ENCODE peak calls at places on chromosomes 16 and 17, in seven cellular contexts. I is fibroblast of mammary gland; G is AG04449; U is left ventricle myocardium inferior; W is CD8-positive, alpha-beta T cell; Y is cardiac muscle cell; T is mucosa of descending colon. D is an unnamed sample.

GRCh38 chr17:50056217-50056960 is 479 bp downstream of the ITGA3 start:
- DNase-seq in W (peak; percentile 47), Y (peak; percentile 86), G (no peak), I (peak; percentile 56), T (peak; percentile 80), U (peak; percentile 55), D (peak; percentile 74)

GRCh38 chr16:79598341-79599181 is 2.0 kb downstream of the MAF start:
- DNase-seq in G (no peak), Y (peak; percentile 80), I (peak; percentile 23), W (peak; percentile 3), U (peak; percentile 62), T (peak; percentile 54), D (peak; percentile 52)

GRCh38 chr16:83205896-83206295 is 579.1 kb downstream of the CDH13 start:
- DNase-seq in T (no peak), G (no peak), U (no peak), W (no peak), I (no peak), Y (no peak), D (peak; percentile 1)

GRCh38 chr16:31467151-31467550 is 4.8 kb upstream of the TGFB1I1 start:
- DNase-seq in G (no peak), W (no peak), U (no peak), T (no peak), I (peak; percentile 39), Y (no peak), D (no peak)

GRCh38 chr16:318628-319027 is 33.9 kb downstream of the AXIN1 start:
- DNase-seq in Y (peak; percentile 40), U (no peak), W (no peak), G (no peak), T (no peak), I (no peak), D (no peak)

GRCh38 chr16:16041196-16041892 is 91.9 kb downstream of the ABCC1 start:
- DNase-seq in G (no peak), T (no peak), Y (no peak), U (no peak), I (no peak), W (no peak), D (no peak)

GRCh38 chr16:25174285-25174684 is 42.5 kb upstream of the AQP8 start:
- DNase-seq in U (no peak), T (no peak), W (no peak), Y (no peak), G (no peak), I (no peak), D (no peak)

GRCh38 chr17:82246365-82247174 is 17.7 kb downstream of the SLC16A3 start:
- DNase-seq in I (peak; percentile 91), Y (no peak), U (no peak), T (no peak), W (no peak), G (no peak), D (peak; percentile 81)

GRCh38 chr16:28497861-28498599 is 3.6 kb downstream of the APOBR start:
- DNase-seq in Y (no peak), U (no peak), G (no peak), W (no peak), T (no peak), I (no peak), D (no peak)

GRCh38 chr17:82837586-82838320 is 2.1 kb downstream of the ZNF750 start:
- DNase-seq in G (no peak), W (no peak), Y (no peak), I (no peak), U (no peak), T (peak; percentile 68), D (no peak)

GRCh38 chr16:2981177-2981898 is 1.1 kb upstream of the PKMYT1 start:
- DNase-seq in W (no peak), T (no peak), U (no peak), Y (peak; percentile 27), I (no peak), G (no peak), D (no peak)

GRCh38 chr17:16328997-16329396 is 24.3 kb downstream of the CENPV start:
- DNase-seq in Y (no peak), G (no peak), W (no peak), I (peak; percentile 10), U (no peak), T (no peak), D (peak; percentile 33)

GRCh38 chr17:41322264-41322902 is 6.9 kb upstream of the KRTAP17-1 start:
- DNase-seq in U (no peak), G (peak; percentile 24), W (no peak), Y (peak; percentile 42), I (peak; percentile 79), T (no peak), D (peak; percentile 75)

GRCh38 chr17:38418069-38418692 is 10.1 kb upstream of the ARHGAP23 start:
- DNase-seq in W (no peak), I (no peak), U (no peak), G (no peak), T (no peak), Y (no peak), D (no peak)

GRCh38 chr16:24150282-24150681 is 105.9 kb upstream of the CACNG3 start:
- DNase-seq in U (no peak), G (no peak), I (no peak), W (no peak), Y (no peak), T (no peak), D (no peak)

GRCh38 chr16:72876981-72877373 is 171.0 kb downstream of the ZFHX3 start:
- DNase-seq in Y (no peak), U (no peak), T (no peak), I (no peak), W (no peak), G (no peak), D (peak; percentile 40)

GRCh38 chr17:59558953-59559352 is 6.5 kb upstream of the DHX40 start:
- DNase-seq in Y (peak; percentile 3), U (no peak), I (peak; percentile 28), W (no peak), T (no peak), G (no peak), D (peak; percentile 17)
- TF ChIP-seq CTCF in Y (peak; percentile 37), U (peak; percentile 29), I (peak; percentile 25), W (no peak), T (no peak), G (peak; percentile 19), D (peak; percentile 22)

DNA sequence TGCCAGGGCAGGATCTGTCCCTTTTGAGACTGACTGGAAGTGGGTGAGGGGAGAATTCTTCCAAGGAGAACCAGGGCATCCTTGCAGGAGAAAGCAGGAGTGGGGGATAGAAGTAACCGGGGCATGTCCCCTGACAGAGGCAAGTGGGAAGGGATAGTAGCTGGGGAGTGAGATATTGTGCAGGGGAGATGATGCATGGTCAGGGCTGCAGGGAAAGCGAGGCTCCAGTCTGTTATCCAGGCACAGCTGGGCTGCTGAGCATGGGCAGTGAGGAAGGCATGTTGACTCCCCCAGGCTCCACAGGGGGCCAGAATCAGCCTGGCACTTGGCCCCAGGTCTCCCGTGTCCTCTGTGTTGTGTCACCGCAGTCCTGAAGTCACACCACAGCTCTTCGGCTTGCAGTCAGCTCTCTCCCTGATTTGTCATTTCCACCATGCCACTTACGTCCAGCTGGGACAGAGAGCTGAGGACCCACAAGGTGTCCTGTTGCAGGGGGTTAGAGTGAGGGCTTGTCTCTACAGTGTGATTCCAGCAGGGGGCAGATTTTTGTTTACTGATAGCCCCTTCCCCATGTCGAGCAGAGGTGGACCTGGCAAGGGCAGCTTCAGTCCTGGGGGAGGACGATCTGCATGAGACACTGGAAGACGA is 40.9 kb downstream of the B9D1 start:
- DNase-seq in Y (peak; percentile 73), T (no peak), I (no peak), W (no peak), G (no peak), U (no peak), D (no peak)
- TF ChIP-seq CTCF in Y (peak; percentile 20), T (no peak), I (peak; percentile 21), W (no peak), G (no peak), U (peak; percentile 37), D (peak; percentile 21)

DNA sequence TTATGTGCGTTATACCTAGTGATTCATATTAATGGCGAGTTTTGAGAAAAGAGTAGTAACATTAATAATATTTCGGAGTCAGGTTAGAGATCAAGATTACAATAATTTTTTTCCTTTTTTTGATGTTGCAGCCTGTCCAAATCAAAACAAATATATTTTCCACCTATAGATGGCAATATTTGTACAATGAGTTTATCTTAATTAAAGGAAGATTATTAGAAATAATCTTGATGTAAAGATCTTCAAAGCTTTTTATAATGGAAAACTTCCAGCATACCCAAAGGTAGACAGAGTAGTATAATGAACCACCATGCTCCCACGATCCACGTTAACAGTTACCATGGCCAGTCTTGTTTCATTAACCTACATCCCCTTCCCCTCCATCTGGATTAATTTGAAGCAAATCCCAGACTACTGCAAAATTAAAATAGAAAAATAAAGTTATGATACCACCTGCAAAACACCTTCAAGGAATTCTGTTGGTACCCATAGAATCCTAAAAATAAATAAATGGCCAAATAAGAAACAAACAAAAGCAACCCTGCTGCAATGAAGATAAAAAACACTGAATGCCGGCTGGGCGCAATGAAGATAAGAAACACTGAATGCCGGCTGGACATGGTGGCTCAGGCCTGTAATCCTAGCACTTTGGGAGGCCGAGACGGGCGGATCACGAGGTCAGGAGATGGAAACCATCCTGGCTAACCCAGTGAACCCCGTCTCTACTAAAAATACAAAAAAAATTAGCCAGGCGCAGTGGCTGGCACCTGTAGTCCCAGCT is 46.5 kb upstream of the GINS3 start:
- DNase-seq in Y (no peak), G (no peak), T (no peak), I (peak; percentile 6), W (no peak), U (no peak), D (no peak)
- TF ChIP-seq CTCF in Y (peak; percentile 25), G (no peak), T (no peak), I (peak; percentile 25), W (no peak), U (peak; percentile 41), D (peak; percentile 8)

GRCh38 chr16:89922477-89922883 is 662 bp upstream of the TUBB3 start:
- DNase-seq in Y (peak; percentile 30), T (peak; percentile 66), I (peak; percentile 95), G (peak; percentile 62), W (no peak), U (peak; percentile 69), D (peak; percentile 97)

GRCh38 chr16:89921699-89922476 is 1.3 kb upstream of the TUBB3 start:
- DNase-seq in G (peak; percentile 71), W (no peak), U (peak; percentile 82), T (peak; percentile 61), Y (peak; percentile 50), I (peak; percentile 94), D (peak; percentile 96)

GRCh38 chr16:89924298-89924924 is 1.3 kb downstream of the TUBB3 start:
- DNase-seq in U (no peak), T (peak; percentile 51), I (peak; percentile 32), W (no peak), G (no peak), Y (peak; percentile 68), D (peak; percentile 42)

GRCh38 chr16:89923640-89924297 is 627 bp downstream of the TUBB3 start:
- DNase-seq in U (no peak), I (no peak), G (no peak), T (no peak), W (no peak), Y (no peak), D (no peak)

DNA sequence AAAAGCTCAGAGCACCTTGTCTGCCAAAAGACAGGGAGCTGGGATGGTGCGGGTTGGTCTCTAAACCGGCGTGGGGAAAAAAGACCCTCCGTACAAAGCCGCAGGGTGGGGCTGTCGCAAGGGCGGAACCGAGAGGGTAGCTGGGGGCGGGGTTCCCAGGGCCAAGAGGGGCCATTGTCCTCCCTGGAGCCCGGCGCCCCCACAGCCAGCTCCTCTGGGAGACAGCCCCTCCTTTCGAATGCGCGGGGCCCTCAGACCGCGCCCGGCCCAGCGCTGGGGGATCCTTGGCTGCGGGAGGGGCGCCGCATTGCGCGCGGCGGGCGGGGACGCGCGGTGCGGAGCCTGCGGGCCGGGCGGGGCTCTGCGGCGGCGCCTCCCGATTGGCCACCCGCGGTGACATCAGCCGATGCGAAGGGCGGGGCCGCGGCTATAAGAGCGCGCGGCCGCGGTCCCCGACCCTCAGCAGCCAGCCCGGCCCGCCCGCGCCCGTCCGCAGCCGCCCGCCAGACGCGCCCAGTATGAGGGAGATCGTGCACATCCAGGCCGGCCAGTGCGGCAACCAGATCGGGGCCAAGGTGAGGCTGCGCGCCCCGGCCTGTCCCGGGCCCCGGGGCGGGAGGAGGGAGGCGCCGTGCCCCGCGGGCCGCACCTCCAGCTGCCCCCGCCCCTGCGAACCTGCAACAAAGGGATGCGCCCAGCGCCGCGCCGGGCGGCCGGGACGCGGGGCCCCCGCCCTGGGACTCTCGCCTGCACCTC is at the start of gene TUBB3:
- DNase-seq in U (peak; percentile 80), I (peak; percentile 66), W (no peak), T (peak; percentile 76), Y (peak; percentile 87), G (no peak), D (peak; percentile 84)
- TF ChIP-seq CTCF in U (no peak), I (no peak), W (no peak), T (no peak), Y (no peak), G (no peak), D (no peak)